ENCODE peak calls at places on chromosomes 13 and 19, in nine cellular contexts. F is SK-N-SH, N is GM23338, S is mesenchymal stem cell, C is OCI-LY7, B is IMR-90, H is neural progenitor cell, Q is GM12878, W is astrocyte. J is an unnamed sample.

GRCh38 chr13:110820311-110820710 is 94.6 kb downstream of the ANKRD10 start:
- DNase-seq in F (no peak), N (no peak), S (no peak), C (no peak), B (no peak), H (peak; percentile 18), Q (no peak), W (no peak), J (peak; percentile 44)

GRCh38 chr13:79246575-79246949 is 159.5 kb downstream of the RBM26 start:
- DNase-seq in F (no peak), N (no peak), S (no peak), C (peak; percentile 34), B (no peak), H (no peak), Q (no peak), W (no peak), J (peak; percentile 57)

GRCh38 chr19:56670961-56671612 is 470 bp downstream of the ZNF835 start:
- DNase-seq in F (no peak), N (no peak), S (no peak), C (no peak), B (no peak), H (no peak), Q (no peak), W (no peak), J (no peak)

GRCh38 chr13:47463726-47464125 is 537.3 kb downstream of the SUCLA2 start:
- DNase-seq in F (no peak), N (peak; percentile 12), S (peak; percentile 80), C (no peak), B (peak; percentile 69), H (no peak), Q (no peak), W (peak; percentile 54), J (no peak)

GRCh38 chr19:48113190-48113917 is 2.7 kb upstream of the PLA2G4C start:
- DNase-seq in F (no peak), N (no peak), S (no peak), C (no peak), B (peak; percentile 18), H (no peak), Q (no peak), W (no peak), J (no peak)

GRCh38 chr19:458091-459042 is 2.5 kb downstream of the SHC2 start:
- DNase-seq in F (no peak), N (no peak), S (no peak), C (no peak), B (no peak), H (no peak), Q (no peak), W (no peak), J (no peak)

GRCh38 chr19:23071087-23071511 is 45.7 kb upstream of the ZNF730 start:
- DNase-seq in F (peak; percentile 66), N (peak; percentile 71), S (no peak), C (no peak), B (peak; percentile 3), H (no peak), Q (no peak), W (peak; percentile 18), J (no peak)

GRCh38 chr19:51733742-51734522 is 10.1 kb upstream of the HAS1 start:
- DNase-seq in F (no peak), N (peak; percentile 62), S (no peak), C (no peak), B (no peak), H (no peak), Q (no peak), W (no peak), J (no peak)

GRCh38 chr13:23876265-23876664 is 12.9 kb downstream of the MIPEP start:
- DNase-seq in F (peak; percentile 36), N (peak; percentile 46), S (no peak), C (peak; percentile 19), B (peak; percentile 23), H (peak; percentile 24), Q (no peak), W (no peak), J (peak; percentile 59)

GRCh38 chr19:31102674-31103073 is 246.6 kb downstream of the TSHZ3 start:
- DNase-seq in F (no peak), N (no peak), S (no peak), C (no peak), B (no peak), H (no peak), Q (no peak), W (no peak), J (no peak)

GRCh38 chr13:79749985-79750551 is 269.1 kb downstream of the NDFIP2 start:
- DNase-seq in F (no peak), N (peak; percentile 56), S (peak; percentile 92), C (no peak), B (peak; percentile 97), H (peak; percentile 54), Q (no peak), W (peak; percentile 98), J (no peak)

GRCh38 chr13:23673867-23674605 is 103.8 kb downstream of the TNFRSF19 start:
- DNase-seq in F (no peak), N (no peak), S (peak; percentile 51), C (no peak), B (peak; percentile 66), H (no peak), Q (no peak), W (peak; percentile 28), J (no peak)

GRCh38 chr13:66296875-66297274 is 933.3 kb downstream of the PCDH9 start:
- DNase-seq in F (no peak), N (no peak), S (no peak), C (no peak), B (no peak), H (no peak), Q (no peak), W (no peak), J (no peak)

GRCh38 chr13:55573565-55573964 is 1567.2 kb upstream of the PRR20A start:
- DNase-seq in F (no peak), N (no peak), S (no peak), C (no peak), B (no peak), H (no peak), Q (no peak), W (no peak), J (no peak)

GRCh38 chr19:7932930-7933300 is 7.0 kb upstream of the CTXN1 start:
- DNase-seq in F (no peak), N (no peak), S (no peak), C (no peak), B (no peak), H (no peak), Q (no peak), W (no peak), J (no peak)

GRCh38 chr19:22422220-22422619 is at the start of gene ZNF98:
- DNase-seq in F (no peak), N (no peak), S (no peak), C (no peak), B (no peak), H (no peak), Q (no peak), W (no peak), J (no peak)

DNA sequence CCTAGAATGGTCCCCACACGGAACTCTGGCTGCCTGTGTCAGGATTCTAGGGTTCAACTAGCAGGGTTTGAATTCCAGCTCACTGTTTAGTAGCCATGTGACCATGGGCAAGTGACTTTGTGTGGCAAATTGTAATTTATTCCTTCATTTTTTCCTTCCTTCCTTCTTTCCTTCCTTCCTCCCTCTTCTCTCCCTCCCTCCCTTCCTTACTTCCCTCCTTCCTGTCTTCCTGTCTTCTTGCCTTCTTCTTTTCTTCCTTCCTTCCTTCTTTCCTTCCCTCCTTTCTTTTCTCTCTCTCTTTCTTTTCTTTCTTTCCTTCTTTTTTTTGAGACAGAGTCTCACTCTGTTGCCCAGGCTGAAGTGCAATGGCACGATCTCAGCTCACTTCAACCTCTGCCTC is 8.5 kb upstream of the DENND1C start:
- DNase-seq in F (no peak), N (no peak), S (no peak), C (no peak), B (no peak), H (no peak), Q (no peak), W (no peak), J (peak; percentile 49)
- H2AFZ ChIP-seq in F (no peak overlapping the region), N (no peak overlapping the region), S (no peak overlapping the region), C (peak overlapping the region; percentile 95), B (no peak overlapping the region), H (no peak overlapping the region), Q (peak overlapping the region; percentile 95), W (no peak overlapping the region), J (peak overlapping the region; percentile 92)

GRCh38 chr19:3504723-3505122 is 1.4 kb upstream of the FZR1 start:
- DNase-seq in F (no peak), N (no peak), S (peak; percentile 68), C (peak; percentile 10), B (no peak), H (no peak), Q (no peak), W (no peak), J (no peak)
- H3K4me2 ChIP-seq in F (peak overlapping the region; percentile 98), N (peak overlapping the region; percentile 97), S (no peak overlapping the region), C (peak overlapping the region; percentile 91), B (no peak overlapping the region), H (no peak overlapping the region), Q (peak overlapping the region; percentile 15), W (no peak overlapping the region), J (peak overlapping the region; percentile 89)

DNA sequence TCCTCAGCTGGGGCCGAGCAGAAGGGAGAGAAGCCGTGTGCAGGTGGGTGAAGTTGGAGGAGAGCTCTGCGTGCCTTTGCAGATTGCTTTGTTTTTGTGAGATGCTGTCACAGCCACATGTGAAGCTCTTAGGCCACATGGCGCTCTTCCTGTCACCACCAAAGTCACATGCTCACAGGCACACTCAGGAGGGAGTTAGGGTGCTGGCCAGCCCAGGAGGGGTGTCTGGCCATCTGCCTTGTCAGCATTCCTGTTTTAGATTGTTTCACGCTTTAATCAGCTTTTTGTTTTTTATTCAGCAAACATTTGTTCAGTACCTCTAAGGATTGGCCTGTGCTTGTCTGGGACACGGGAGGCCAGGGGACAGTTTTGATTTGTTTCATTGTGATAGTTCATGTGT is 21.9 kb downstream of the GPATCH1 start:
- DNase-seq in F (no peak), N (no peak), S (no peak), C (no peak), B (no peak), H (no peak), Q (no peak), W (no peak), J (no peak)
- H3K36me3 ChIP-seq in F (peaks cover 32% of the 10 kb centered on the region), N (peaks cover 8% of the 10 kb centered on the region), S (peaks cover 47% of the 10 kb centered on the region), C (peaks cover 63% of the 10 kb centered on the region), B (peaks cover 38% of the 10 kb centered on the region), H (no peaks in the 10 kb centered on the region), Q (peaks cover 8% of the 10 kb centered on the region), W (peaks cover 28% of the 10 kb centered on the region), J (peaks cover 13% of the 10 kb centered on the region)

GRCh38 chr19:14117668-14118164 is at the start of gene PRKACA:
- DNase-seq in F (peak; percentile 99), N (peak; percentile 99), S (peak; percentile 99), C (peak; percentile 99), B (peak; percentile 98), H (peak; percentile 100), Q (peak; percentile 91), W (peak; percentile 97), J (peak; percentile 99)

GRCh38 chr19:14116918-14117578 is 514 bp downstream of the PRKACA start:
- DNase-seq in F (peak; percentile 47), N (peak; percentile 51), S (no peak), C (peak; percentile 40), B (no peak), H (no peak), Q (no peak), W (no peak), J (peak; percentile 52)

GRCh38 chr19:14119644-14120496 is 2.3 kb upstream of the PRKACA start:
- DNase-seq in F (no peak), N (no peak), S (no peak), C (no peak), B (no peak), H (no peak), Q (no peak), W (no peak), J (peak; percentile 41)

GRCh38 chr19:14116525-14116917 is 1.0 kb downstream of the PRKACA start:
- DNase-seq in F (no peak), N (no peak), S (no peak), C (no peak), B (no peak), H (no peak), Q (no peak), W (no peak), J (peak; percentile 48)

GRCh38 chr19:14118165-14119051 is 846 bp upstream of the PRKACA start:
- DNase-seq in F (peak; percentile 42), N (peak; percentile 37), S (peak; percentile 88), C (no peak), B (peak; percentile 75), H (peak; percentile 33), Q (no peak), W (peak; percentile 58), J (peak; percentile 50)
- H2AFZ ChIP-seq in F (peak overlapping the region; percentile 77), N (peak overlapping the region; percentile 72), S (peak overlapping the region; percentile 74), C (no peak overlapping the region), B (peak overlapping the region; percentile 87), H (peak overlapping the region; percentile 51), Q (peak overlapping the region; percentile 75), W (peak overlapping the region; percentile 71), J (no peak overlapping the region)

J was measured in Karpas-422.